ENCODE peak calls at places on chromosomes 3 and 15, in five cellular contexts. T is spleen, Z is AG04450, W is GM20000, M is left ventricle myocardium inferior. A is an unnamed sample.

GRCh38 chr3:52512105-52512504 is 17.0 kb downstream of the STAB1 start:
- DNase-seq in T (no peak), Z (no peak), W (no peak), M (no peak), A (no peak)

GRCh38 chr3:43152649-43153048 is 46.8 kb upstream of the POMGNT2 start:
- DNase-seq in T (no peak), Z (no peak), W (no peak), M (no peak), A (no peak)

GRCh38 chr15:39287322-39288195 is 293.3 kb upstream of the THBS1 start:
- DNase-seq in T (no peak), Z (no peak), W (no peak), M (no peak), A (no peak)

GRCh38 chr3:179956416-179956830 is 80.3 kb downstream of the PEX5L start:
- DNase-seq in T (no peak), Z (no peak), W (peak), M (no peak), A (peak)

GRCh38 chr3:43155464-43156121 is 49.7 kb upstream of the POMGNT2 start:
- DNase-seq in T (no peak), Z (peak), W (no peak), M (peak), A (no peak)

GRCh38 chr15:89396723-89397652 is 62.4 kb upstream of the POLG start:
- DNase-seq in T (peak), Z (no peak), W (no peak), M (no peak), A (no peak)

GRCh38 chr15:96331942-96332853 is 1.7 kb downstream of the NR2F2 start:
- DNase-seq in T (no peak), Z (no peak), W (peak), M (no peak), A (no peak)

GRCh38 chr15:68700395-68701123 is 120.1 kb downstream of the ANP32A start:
- DNase-seq in T (peak), Z (peak), W (no peak), M (peak), A (no peak)

GRCh38 chr3:78798266-78798832 is 969.4 kb downstream of the ROBO1 start:
- DNase-seq in T (no peak), Z (no peak), W (no peak), M (no peak), A (no peak)

GRCh38 chr3:4306860-4307259 is 3.7 kb downstream of the SETMAR start:
- DNase-seq in T (no peak), Z (no peak), W (no peak), M (no peak), A (no peak)

GRCh38 chr15:40693904-40694705 is 869 bp upstream of the RAD51 start:
- DNase-seq in T (no peak), Z (no peak), W (peak), M (no peak), A (peak)

GRCh38 chr3:8970971-8971589 is 7.8 kb upstream of the RAD18 start:
- DNase-seq in T (peak), Z (peak), W (peak), M (no peak), A (peak)

GRCh38 chr3:67635806-67636205 is 18.6 kb downstream of the SUCLG2 start:
- DNase-seq in T (no peak), Z (no peak), W (no peak), M (no peak), A (no peak)

DNA sequence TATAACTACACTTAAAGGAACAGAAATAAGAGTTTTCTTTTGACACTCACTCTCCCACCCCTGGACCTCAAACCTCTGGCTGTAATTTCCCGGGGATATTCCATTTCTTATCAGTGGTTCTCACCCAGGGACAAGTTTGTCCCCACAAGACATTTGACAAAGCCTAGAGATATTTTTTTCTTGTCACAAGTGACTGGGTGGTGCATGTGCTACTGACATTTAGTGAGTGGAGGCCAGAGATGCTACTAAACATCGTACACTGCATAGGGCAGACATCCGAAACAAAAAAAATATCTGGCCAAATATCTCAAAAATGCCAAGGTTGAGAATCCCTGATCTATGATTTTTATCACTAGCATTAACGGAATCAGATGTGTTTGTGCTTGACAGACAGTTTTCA is 168.0 kb upstream of the FRMD4B start:
- DNase-seq in T (no peak), Z (no peak), W (no peak), M (no peak), A (no peak)
- TF ChIP-seq CTCF in T (no peak), Z (no peak), W (no peak), M (no peak), A (no peak)

DNA sequence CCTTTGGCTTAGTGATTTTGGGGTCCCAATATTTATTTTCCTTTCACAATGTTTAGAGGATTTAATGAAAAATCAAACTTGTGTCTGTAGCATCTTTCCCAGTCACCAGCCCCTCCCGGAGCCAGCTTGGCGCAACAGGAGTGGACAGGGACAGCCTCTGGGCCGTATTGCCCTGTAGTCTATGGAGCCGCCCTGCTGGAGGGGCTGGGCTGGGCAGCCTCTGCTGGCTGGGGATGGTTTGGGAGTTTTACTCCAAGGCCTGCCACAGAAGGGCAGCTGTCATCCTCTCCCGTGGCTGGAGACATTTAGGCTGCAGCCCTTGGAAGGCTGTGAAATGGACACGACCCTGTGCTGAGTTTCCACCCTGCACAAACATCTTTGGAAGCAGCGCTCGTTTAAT is 89.4 kb upstream of the RGMA start:
- DNase-seq in T (no peak), Z (no peak), W (no peak), M (no peak), A (no peak)
- TF ChIP-seq CTCF in T (no peak), Z (no peak), W (no peak), M (no peak), A (no peak)

DNA sequence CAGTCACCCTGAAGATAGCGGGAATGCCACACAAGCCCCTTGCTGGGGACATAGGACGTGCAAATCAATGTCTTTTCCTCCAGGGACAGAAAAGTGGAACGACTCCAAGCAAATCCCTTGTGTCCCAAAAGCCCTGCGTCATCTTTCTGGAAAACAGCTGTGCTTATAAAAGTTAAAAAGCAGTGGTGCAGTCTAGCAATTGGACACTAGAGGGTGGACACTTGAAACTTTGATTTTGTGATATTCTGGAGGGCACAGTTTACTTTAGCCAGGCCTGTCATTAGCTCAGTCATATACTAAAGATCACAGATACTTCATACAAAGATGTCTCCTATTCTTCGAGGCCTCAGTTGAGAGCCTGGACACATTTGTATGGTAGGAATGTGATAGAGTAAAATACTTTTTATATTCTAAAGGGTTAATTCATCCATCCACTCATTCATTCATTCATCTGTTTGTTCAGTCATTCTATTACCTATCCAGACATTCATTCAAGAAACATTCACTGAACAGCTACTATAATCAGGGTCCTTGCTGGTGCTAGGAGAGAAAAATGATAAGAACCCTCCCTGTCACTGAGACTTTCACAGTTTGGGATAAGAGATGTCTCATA is 63.8 kb upstream of the ANKRD34C start:
- DNase-seq in T (no peak), Z (no peak), W (no peak), M (no peak), A (no peak)
- TF ChIP-seq CTCF in T (no peak), Z (peak), W (no peak), M (peak), A (no peak)

GRCh38 chr3:1087066-1087555 is 5.7 kb upstream of the CNTN6 start:
- DNase-seq in T (no peak), Z (no peak), W (no peak), M (no peak), A (no peak)
- TF ChIP-seq CTCF in T (peak), Z (no peak), W (no peak), M (no peak), A (no peak)

DNA sequence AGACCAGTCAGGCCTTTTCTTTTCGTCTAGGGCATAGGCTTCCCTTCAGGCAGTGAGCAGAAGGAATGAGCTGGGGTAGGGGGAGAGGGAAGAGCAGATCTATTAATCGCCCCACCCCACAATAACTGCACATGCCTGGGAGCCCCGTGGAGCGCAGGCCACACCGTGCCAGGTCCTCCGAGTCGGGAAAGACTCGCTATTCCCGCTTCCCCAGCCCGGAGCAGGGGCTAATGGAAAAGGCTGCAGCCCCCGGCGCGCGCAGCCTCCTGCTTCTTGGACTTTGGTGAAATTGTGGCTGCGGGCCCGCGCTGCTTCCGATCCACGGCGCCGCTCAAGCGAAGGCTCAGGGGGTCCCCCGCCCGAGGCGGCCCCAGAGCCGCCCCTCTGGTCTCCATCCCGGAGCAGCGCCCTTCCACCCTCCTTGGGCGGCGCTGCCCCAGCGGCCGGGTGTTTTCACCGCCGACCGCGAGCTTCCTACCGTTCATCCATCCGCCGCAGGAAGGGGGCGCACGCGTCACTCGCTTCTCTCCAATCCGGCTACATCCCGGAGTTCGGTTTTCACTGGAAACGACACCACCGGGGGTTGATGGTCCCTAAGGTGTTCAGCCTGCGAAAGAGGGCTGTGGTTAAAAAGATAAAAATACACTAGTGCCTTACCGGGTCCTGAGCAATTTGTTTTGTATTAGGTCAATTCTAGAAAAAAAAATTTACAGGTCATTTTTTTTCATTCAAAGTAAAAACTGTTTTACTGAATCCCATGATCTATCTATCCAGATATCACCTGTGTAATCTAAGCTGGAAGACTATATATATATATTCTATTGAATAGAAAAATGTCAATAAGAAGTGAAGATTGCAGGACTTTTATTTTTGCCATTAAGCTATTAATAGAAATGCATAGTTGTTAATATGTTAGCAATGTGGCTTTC is 4.4 kb upstream of the SYNM start:
- DNase-seq in T (peak), Z (no peak), W (peak), M (peak), A (peak)
- TF ChIP-seq CTCF in T (peak), Z (peak), W (peak), M (peak), A (peak)

GRCh38 chr3:120181632-120182031 is 87.4 kb upstream of the GSK3B start:
- DNase-seq in T (no peak), Z (no peak), W (no peak), M (no peak), A (peak)
- TF ChIP-seq CTCF in T (no peak), Z (no peak), W (no peak), M (no peak), A (no peak)

GRCh38 chr3:147616998-147617619 is 207.9 kb downstream of the ZIC1 start:
- DNase-seq in T (no peak), Z (no peak), W (no peak), M (no peak), A (no peak)
- TF ChIP-seq CTCF in T (no peak), Z (peak), W (peak), M (peak), A (peak)

GRCh38 chr3:146817705-146818104 is 212.6 kb upstream of the PLSCR5 start:
- DNase-seq in T (no peak), Z (no peak), W (no peak), M (no peak), A (no peak)
- TF ChIP-seq CTCF in T (no peak), Z (peak), W (no peak), M (peak), A (no peak)

GRCh38 chr3:462851-463250 is 266.3 kb downstream of the CHL1 start:
- DNase-seq in T (no peak), Z (no peak), W (no peak), M (no peak), A (no peak)

GRCh38 chr3:473284-473800 is 276.8 kb downstream of the CHL1 start:
- DNase-seq in T (no peak), Z (no peak), W (no peak), M (no peak), A (no peak)

GRCh38 chr3:463793-464192 is 267.2 kb downstream of the CHL1 start:
- DNase-seq in T (no peak), Z (no peak), W (peak), M (no peak), A (no peak)

GRCh38 chr3:464255-464654 is 267.7 kb downstream of the CHL1 start:
- DNase-seq in T (no peak), Z (no peak), W (no peak), M (no peak), A (no peak)

DNA sequence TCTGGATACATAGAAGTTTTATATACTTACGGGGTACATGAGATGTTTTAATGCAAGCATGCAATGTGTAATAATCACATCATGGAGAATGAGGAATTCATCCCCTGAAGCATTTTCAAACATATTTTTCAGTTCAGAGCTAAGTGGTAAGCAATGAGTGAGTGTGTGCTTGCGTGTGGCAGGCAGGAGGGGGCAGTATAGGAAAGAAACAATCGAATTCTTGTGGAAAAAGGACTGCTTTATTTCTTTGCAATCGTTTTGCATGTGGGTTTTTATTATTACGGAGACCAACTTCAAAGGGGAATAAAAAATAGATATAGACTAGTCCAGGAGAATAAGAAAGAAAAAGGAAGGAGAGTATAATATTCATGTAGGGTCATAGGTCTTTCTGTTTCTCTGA is 271.6 kb downstream of the CHL1 start:
- DNase-seq in T (no peak), Z (no peak), W (no peak), M (no peak), A (no peak)
- TF ChIP-seq CTCF in T (peak), Z (peak), W (peak), M (peak), A (peak)

GRCh38 chr3:36965440-36965839 is 20.6 kb upstream of the TRANK1 start:
- DNase-seq in T (no peak), Z (no peak), W (no peak), M (no peak), A (no peak)

GRCh38 chr3:36972163-36972562 is 20.8 kb downstream of the EPM2AIP1 start:
- DNase-seq in T (no peak), Z (no peak), W (no peak), M (no peak), A (no peak)

GRCh38 chr3:36973141-36973540 is 19.8 kb downstream of the EPM2AIP1 start:
- DNase-seq in T (no peak), Z (no peak), W (no peak), M (no peak), A (no peak)

GRCh38 chr3:36969540-36970432 is 23.1 kb downstream of the EPM2AIP1 start:
- DNase-seq in T (no peak), Z (no peak), W (peak), M (no peak), A (peak)

DNA sequence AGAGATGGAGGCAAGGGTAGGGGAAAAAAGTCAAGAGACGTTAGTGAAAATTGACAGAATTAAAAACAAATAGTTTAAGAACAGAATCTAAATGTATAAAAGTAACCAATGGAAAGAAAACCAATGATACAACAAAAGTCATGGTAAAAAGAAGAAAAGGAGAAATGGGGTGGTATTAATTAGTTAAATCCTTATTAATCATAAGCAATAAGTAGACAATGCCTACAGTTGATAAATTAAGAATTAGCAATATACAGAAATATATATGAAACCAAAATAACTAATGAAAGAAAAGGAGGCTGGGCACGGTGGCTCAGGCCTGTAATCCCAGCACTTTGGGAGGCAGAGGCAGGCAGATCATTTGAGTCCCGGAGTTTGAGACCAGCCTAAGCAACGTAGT is 23.8 kb downstream of the EPM2AIP1 start:
- DNase-seq in T (no peak), Z (no peak), W (no peak), M (no peak), A (no peak)
- TF ChIP-seq CTCF in T (no peak), Z (no peak), W (no peak), M (no peak), A (no peak)

A was measured in activated CD8-positive, alpha-beta T cell treated with anti-CD3 and anti-CD28 coated beads for 36 hours.